ENCODE peak calls at places on chromosomes 12 and 14, in seven cellular contexts. One of them, this sample, is unnamed. For H3K4me1, the result is how much of the 10 kb centered on the place peaks cover.

GRCh38 chr12:57516617-57517153 is 3.6 kb downstream of the DDIT3 start:
- DNase-seq in transverse colon: no peak
- DNase-seq in HepG2: no peak
- DNase-seq in upper lobe of left lung: no peak
- DNase-seq in HCT116: no peak
- DNase-seq in breast epithelium: no peak
- DNase-seq in endothelial cell of umbilical vein: no peak
- DNase-seq in this sample: no peak

GRCh38 chr12:49538740-49539403 is at the start of gene KCNH3:
- DNase-seq in transverse colon: peak
- DNase-seq in HepG2: no peak
- DNase-seq in upper lobe of left lung: peak
- DNase-seq in HCT116: peak
- DNase-seq in breast epithelium: peak
- DNase-seq in endothelial cell of umbilical vein: peak
- DNase-seq in this sample: peak

GRCh38 chr12:49783917-49784676 is 42.7 kb downstream of the TMBIM6 start:
- DNase-seq in transverse colon: no peak
- DNase-seq in HepG2: no peak
- DNase-seq in upper lobe of left lung: no peak
- DNase-seq in HCT116: no peak
- DNase-seq in breast epithelium: no peak
- DNase-seq in endothelial cell of umbilical vein: peak
- DNase-seq in this sample: no peak

GRCh38 chr12:70366581-70367267 is 634 bp downstream of the KCNMB4 start:
- DNase-seq in transverse colon: peak
- DNase-seq in HepG2: peak
- DNase-seq in upper lobe of left lung: peak
- DNase-seq in HCT116: peak
- DNase-seq in breast epithelium: no peak
- DNase-seq in endothelial cell of umbilical vein: peak
- DNase-seq in this sample: no peak

GRCh38 chr14:49879683-49880204 is 13.1 kb upstream of the ARF6 start:
- DNase-seq in transverse colon: peak
- DNase-seq in HepG2: peak
- DNase-seq in upper lobe of left lung: no peak
- DNase-seq in HCT116: peak
- DNase-seq in breast epithelium: no peak
- DNase-seq in endothelial cell of umbilical vein: peak
- DNase-seq in this sample: no peak

GRCh38 chr14:77199590-77199989 is 18.0 kb downstream of the TMEM63C start:
- DNase-seq in transverse colon: no peak
- DNase-seq in HepG2: no peak
- DNase-seq in upper lobe of left lung: no peak
- DNase-seq in HCT116: no peak
- DNase-seq in breast epithelium: no peak
- DNase-seq in endothelial cell of umbilical vein: no peak
- DNase-seq in this sample: no peak

GRCh38 chr12:68565391-68565903 is 45.3 kb upstream of the RAP1B start:
- DNase-seq in transverse colon: no peak
- DNase-seq in HepG2: no peak
- DNase-seq in upper lobe of left lung: no peak
- DNase-seq in HCT116: no peak
- DNase-seq in breast epithelium: no peak
- DNase-seq in endothelial cell of umbilical vein: peak
- DNase-seq in this sample: no peak

GRCh38 chr14:100159107-100159864 is at the start of gene DEGS2:
- DNase-seq in transverse colon: peak
- DNase-seq in HepG2: no peak
- DNase-seq in upper lobe of left lung: peak
- DNase-seq in HCT116: no peak
- DNase-seq in breast epithelium: no peak
- DNase-seq in endothelial cell of umbilical vein: no peak
- DNase-seq in this sample: no peak

GRCh38 chr14:68794130-68794855 is 1.4 kb upstream of the ZFP36L1 start:
- DNase-seq in transverse colon: peak
- DNase-seq in HepG2: peak
- DNase-seq in upper lobe of left lung: peak
- DNase-seq in HCT116: no peak
- DNase-seq in breast epithelium: peak
- DNase-seq in endothelial cell of umbilical vein: peak
- DNase-seq in this sample: peak

GRCh38 chr12:12671850-12672660 is 23.9 kb downstream of the GPR19 start:
- DNase-seq in transverse colon: no peak
- DNase-seq in HepG2: no peak
- DNase-seq in upper lobe of left lung: no peak
- DNase-seq in HCT116: no peak
- DNase-seq in breast epithelium: no peak
- DNase-seq in endothelial cell of umbilical vein: no peak
- DNase-seq in this sample: no peak

GRCh38 chr12:3129301-3130052 is 52.3 kb downstream of the TSPAN9 start:
- DNase-seq in transverse colon: no peak
- DNase-seq in HepG2: no peak
- DNase-seq in upper lobe of left lung: no peak
- DNase-seq in HCT116: no peak
- DNase-seq in breast epithelium: no peak
- DNase-seq in endothelial cell of umbilical vein: no peak
- DNase-seq in this sample: no peak

GRCh38 chr12:97005612-97006011 is 98.6 kb downstream of the NEDD1 start:
- DNase-seq in transverse colon: no peak
- DNase-seq in HepG2: no peak
- DNase-seq in upper lobe of left lung: no peak
- DNase-seq in HCT116: no peak
- DNase-seq in breast epithelium: no peak
- DNase-seq in endothelial cell of umbilical vein: no peak
- DNase-seq in this sample: no peak

GRCh38 chr12:54222609-54223008 is 33.8 kb upstream of the SMUG1 start:
- DNase-seq in transverse colon: no peak
- DNase-seq in HepG2: no peak
- DNase-seq in upper lobe of left lung: no peak
- DNase-seq in HCT116: no peak
- DNase-seq in breast epithelium: no peak
- DNase-seq in endothelial cell of umbilical vein: no peak
- DNase-seq in this sample: no peak

GRCh38 chr12:12088761-12089160 is 18.0 kb downstream of the BCL2L14 start:
- DNase-seq in transverse colon: no peak
- DNase-seq in HepG2: no peak
- DNase-seq in upper lobe of left lung: no peak
- DNase-seq in HCT116: no peak
- DNase-seq in breast epithelium: no peak
- DNase-seq in endothelial cell of umbilical vein: no peak
- DNase-seq in this sample: no peak

DNA sequence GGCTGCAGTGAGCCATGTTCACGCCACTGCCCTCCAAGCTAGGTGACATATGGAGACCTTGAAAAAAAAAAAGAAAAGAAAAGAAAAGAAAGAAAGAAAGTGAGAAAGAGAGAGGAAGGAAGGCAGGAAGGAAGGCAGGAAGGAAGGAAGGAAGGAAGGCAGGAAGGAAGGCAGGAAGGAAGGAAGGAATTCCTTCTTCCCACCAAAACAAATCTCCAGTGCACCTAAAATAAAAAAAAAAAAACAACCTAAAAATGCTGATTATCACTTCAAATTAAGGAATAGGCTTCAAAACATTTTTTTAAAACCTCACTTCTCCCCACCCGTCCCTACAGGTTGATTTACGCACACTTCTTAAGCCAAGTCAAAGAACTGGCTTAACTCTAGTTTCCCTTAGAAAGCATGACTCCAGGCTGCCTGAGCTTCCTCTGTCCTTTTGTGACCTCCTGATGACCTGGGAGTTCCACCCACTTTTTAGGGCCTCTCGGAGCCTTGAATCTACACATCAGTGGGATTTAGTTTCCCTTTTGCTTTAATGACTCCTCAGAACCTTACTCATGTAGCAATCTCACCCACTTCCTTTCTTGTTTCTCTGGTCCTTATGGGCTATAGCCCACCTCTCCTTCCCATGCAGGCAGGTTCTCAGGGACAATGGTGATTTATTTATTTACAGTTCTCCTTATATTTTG is 18.6 kb downstream of the DUSP6 start:
- DNase-seq in transverse colon: peak
- DNase-seq in HepG2: no peak
- DNase-seq in upper lobe of left lung: no peak
- DNase-seq in HCT116: no peak
- DNase-seq in breast epithelium: no peak
- DNase-seq in endothelial cell of umbilical vein: no peak
- DNase-seq in this sample: no peak
- TF ChIP-seq POLR2AphosphoS5 in transverse colon: no peak
- TF ChIP-seq POLR2AphosphoS5 in HepG2: no peak
- TF ChIP-seq POLR2AphosphoS5 in upper lobe of left lung: peak
- TF ChIP-seq POLR2AphosphoS5 in HCT116: no peak
- TF ChIP-seq POLR2AphosphoS5 in breast epithelium: no peak
- TF ChIP-seq POLR2AphosphoS5 in endothelial cell of umbilical vein: no peak
- TF ChIP-seq POLR2AphosphoS5 in this sample: no peak

DNA sequence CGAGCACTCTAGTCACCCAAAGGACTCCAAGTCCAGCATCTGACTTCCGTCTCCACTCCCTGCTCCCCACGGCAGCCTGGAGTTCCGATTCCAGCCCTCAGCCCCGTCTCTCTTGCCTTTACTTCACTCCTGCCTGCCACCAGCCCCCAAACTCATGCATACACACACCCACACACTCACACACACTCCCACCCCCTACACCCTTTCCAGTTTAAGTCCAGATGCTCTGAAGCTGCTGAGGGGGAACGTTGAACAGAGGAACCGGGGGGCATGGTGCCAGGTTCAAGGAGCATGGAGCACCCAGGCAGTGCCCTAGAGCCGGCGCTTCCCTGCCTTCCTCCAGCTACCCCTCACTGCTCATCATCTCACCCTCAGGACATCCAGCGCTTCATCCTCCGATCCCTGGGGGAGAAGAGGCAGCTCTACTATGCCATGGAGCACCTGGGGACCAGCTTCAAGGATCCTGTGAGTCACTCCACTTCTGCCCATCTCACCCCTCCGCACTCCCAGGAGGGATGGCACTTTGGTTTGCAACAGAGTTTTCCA is 3.3 kb downstream of the P3H3 start:
- DNase-seq in transverse colon: no peak
- DNase-seq in HepG2: no peak
- DNase-seq in upper lobe of left lung: no peak
- DNase-seq in HCT116: no peak
- DNase-seq in breast epithelium: no peak
- DNase-seq in endothelial cell of umbilical vein: no peak
- DNase-seq in this sample: no peak
- H3K4me1 ChIP-seq in transverse colon: under half
- H3K4me1 ChIP-seq in HepG2: under half
- H3K4me1 ChIP-seq in upper lobe of left lung: under half
- H3K4me1 ChIP-seq in HCT116: under half
- H3K4me1 ChIP-seq in breast epithelium: under half
- H3K4me1 ChIP-seq in endothelial cell of umbilical vein: under half
- H3K4me1 ChIP-seq in this sample: under half

GRCh38 chr12:101929365-101930041 is 52.1 kb downstream of the DRAM1 start:
- DNase-seq in transverse colon: no peak
- DNase-seq in HepG2: no peak
- DNase-seq in upper lobe of left lung: no peak
- DNase-seq in HCT116: no peak
- DNase-seq in breast epithelium: no peak
- DNase-seq in endothelial cell of umbilical vein: no peak
- DNase-seq in this sample: no peak

GRCh38 chr12:101933866-101934514 is 56.6 kb downstream of the DRAM1 start:
- DNase-seq in transverse colon: no peak
- DNase-seq in HepG2: no peak
- DNase-seq in upper lobe of left lung: no peak
- DNase-seq in HCT116: no peak
- DNase-seq in breast epithelium: no peak
- DNase-seq in endothelial cell of umbilical vein: no peak
- DNase-seq in this sample: no peak

GRCh38 chr12:101928556-101928955 is 51.2 kb downstream of the DRAM1 start:
- DNase-seq in transverse colon: no peak
- DNase-seq in HepG2: no peak
- DNase-seq in upper lobe of left lung: no peak
- DNase-seq in HCT116: no peak
- DNase-seq in breast epithelium: no peak
- DNase-seq in endothelial cell of umbilical vein: no peak
- DNase-seq in this sample: no peak

GRCh38 chr12:101927999-101928398 is 50.6 kb downstream of the DRAM1 start:
- DNase-seq in transverse colon: no peak
- DNase-seq in HepG2: no peak
- DNase-seq in upper lobe of left lung: no peak
- DNase-seq in HCT116: no peak
- DNase-seq in breast epithelium: no peak
- DNase-seq in endothelial cell of umbilical vein: no peak
- DNase-seq in this sample: no peak

DNA sequence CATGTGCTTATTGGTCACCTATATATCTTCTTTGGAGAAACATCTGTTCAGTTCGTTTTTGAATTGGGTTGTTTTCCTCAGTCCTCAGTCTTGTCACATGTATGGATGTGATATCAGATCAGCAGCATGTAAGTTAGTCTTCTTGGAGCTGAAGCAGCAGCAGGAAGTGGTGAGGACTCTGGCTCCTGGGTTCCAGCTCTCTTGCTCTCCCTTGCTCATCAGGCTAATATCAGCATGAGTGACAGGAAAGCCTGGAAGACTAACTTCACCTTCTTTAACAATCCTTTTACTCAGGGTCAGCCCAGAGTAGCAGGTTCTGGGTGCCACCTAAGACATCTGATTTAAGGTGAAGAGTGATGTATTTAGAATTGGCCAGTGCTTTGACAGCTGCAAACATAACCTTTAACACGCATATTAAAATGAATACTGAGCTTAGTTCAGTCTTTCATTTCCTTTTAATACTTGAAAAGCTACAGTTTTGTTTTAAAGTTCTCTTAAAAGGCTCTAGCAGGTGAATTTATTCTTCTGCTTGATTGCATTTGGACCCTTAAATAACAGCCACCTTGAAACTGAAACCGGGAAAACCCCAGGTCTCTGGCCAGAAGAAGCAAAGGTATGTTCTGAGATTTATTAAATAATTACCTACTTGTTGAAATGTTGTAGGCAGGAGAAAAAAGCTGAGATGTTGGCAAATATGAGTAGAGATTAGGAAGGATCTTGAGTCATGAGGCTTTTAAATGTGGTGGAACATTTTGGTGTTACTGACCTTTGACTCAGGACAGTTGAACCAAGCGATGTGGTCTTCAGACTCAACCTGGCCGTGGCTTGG is 54.3 kb downstream of the DRAM1 start:
- DNase-seq in transverse colon: no peak
- DNase-seq in HepG2: no peak
- DNase-seq in upper lobe of left lung: no peak
- DNase-seq in HCT116: no peak
- DNase-seq in breast epithelium: no peak
- DNase-seq in endothelial cell of umbilical vein: no peak
- DNase-seq in this sample: no peak
- TF ChIP-seq POLR2A in transverse colon: no peak
- TF ChIP-seq POLR2A in HepG2: no peak
- TF ChIP-seq POLR2A in upper lobe of left lung: no peak
- TF ChIP-seq POLR2A in HCT116: no peak
- TF ChIP-seq POLR2A in breast epithelium: no peak
- TF ChIP-seq POLR2A in endothelial cell of umbilical vein: no peak
- TF ChIP-seq POLR2A in this sample: no peak

DNA sequence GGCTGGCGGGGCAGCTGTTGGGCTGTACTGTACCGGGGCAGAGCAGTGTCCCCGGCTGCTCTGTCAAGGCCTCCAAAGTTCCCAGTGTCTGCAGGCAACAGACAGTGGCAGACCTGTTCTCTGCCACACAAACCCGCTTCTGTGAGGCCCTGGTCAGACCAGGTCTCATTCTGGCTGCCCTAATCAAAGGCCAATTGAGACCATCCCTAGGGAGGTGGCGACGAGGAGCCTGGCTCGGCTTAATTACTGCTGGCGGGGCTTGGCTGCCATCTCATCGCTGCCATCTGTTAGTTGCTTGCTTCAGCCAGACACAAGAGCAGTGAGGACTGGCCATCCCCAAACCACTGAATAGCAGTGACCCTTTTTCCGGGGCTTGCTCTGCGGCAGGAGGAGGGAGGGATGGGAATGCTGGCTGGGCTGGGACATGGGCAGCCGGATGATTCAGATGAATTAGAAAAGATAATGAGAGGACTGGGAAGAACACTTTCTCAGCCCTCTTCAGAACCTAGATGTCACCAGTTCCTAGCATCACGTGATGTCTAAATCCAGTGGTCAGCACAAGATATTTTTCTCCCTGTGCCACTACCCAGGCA is 24.5 kb downstream of the ERG28 start:
- DNase-seq in transverse colon: no peak
- DNase-seq in HepG2: no peak
- DNase-seq in upper lobe of left lung: no peak
- DNase-seq in HCT116: no peak
- DNase-seq in breast epithelium: no peak
- DNase-seq in endothelial cell of umbilical vein: no peak
- DNase-seq in this sample: no peak
- TF ChIP-seq POLR2AphosphoS5 in transverse colon: no peak
- TF ChIP-seq POLR2AphosphoS5 in HepG2: no peak
- TF ChIP-seq POLR2AphosphoS5 in upper lobe of left lung: no peak
- TF ChIP-seq POLR2AphosphoS5 in HCT116: no peak
- TF ChIP-seq POLR2AphosphoS5 in breast epithelium: no peak
- TF ChIP-seq POLR2AphosphoS5 in endothelial cell of umbilical vein: no peak
- TF ChIP-seq POLR2AphosphoS5 in this sample: no peak